ENCODE peak calls at places on chromosomes 4 and X, in ten cellular contexts. V is uterus, R is A549, H is spleen, Q is H54, X is testis, K is HepG2, Z is esophagus squamous epithelium, B is HCT116, Y is upper lobe of left lung. U is an unnamed sample.

GRCh38 chr4:106315476-106315967 is 487 bp downstream of the TBCK start:
- DNase-seq in V (no peak), R (peak; percentile 12), H (no peak), Q (peak; percentile 10), X (no peak), K (peak; percentile 39), Z (peak; percentile 5), B (no peak), Y (no peak), U (no peak)

GRCh38 chr4:118836763-118837507 is 1.0 kb upstream of the SEC24D start:
- DNase-seq in V (no peak), R (peak; percentile 4), H (no peak), Q (no peak), X (no peak), K (no peak), Z (no peak), B (no peak), Y (no peak), U (no peak)

GRCh38 chr4:38911257-38911656 is 43.7 kb downstream of the FAM114A1 start:
- DNase-seq in V (no peak), R (no peak), H (no peak), Q (no peak), X (no peak), K (no peak), Z (no peak), B (no peak), Y (no peak), U (no peak)

GRCh38 chr4:26074672-26075071 is 160.7 kb downstream of the SMIM20 start:
- DNase-seq in V (no peak), R (no peak), H (no peak), Q (no peak), X (no peak), K (no peak), Z (no peak), B (no peak), Y (peak; percentile 64), U (no peak)

GRCh38 chr4:152047451-152047850 is 286.6 kb upstream of the GATB start:
- DNase-seq in V (no peak), R (no peak), H (no peak), Q (no peak), X (no peak), K (no peak), Z (no peak), B (no peak), Y (no peak), U (no peak)

GRCh38 chr4:1487106-1487505 is 80.9 kb upstream of the NKX1-1 start:
- DNase-seq in V (no peak), R (no peak), H (no peak), Q (no peak), X (no peak), K (no peak), Z (no peak), B (no peak), Y (no peak), U (no peak)

GRCh38 chrX:143536176-143536575 is 18.9 kb upstream of the SPANXN3 start:
- DNase-seq in V (no peak), R (no peak), H (no peak), Q (no peak), X (no peak), K (no peak), Z (no peak), B (no peak), Y (no peak), U (no peak)

GRCh38 chr4:139887962-139888735 is 222.5 kb downstream of the MGST2 start:
- DNase-seq in V (no peak), R (no peak), H (no peak), Q (no peak), X (no peak), K (no peak), Z (no peak), B (no peak), Y (peak; percentile 75), U (no peak)

GRCh38 chrX:133838761-133839676 is 146.4 kb downstream of the GPC3 start:
- DNase-seq in V (no peak), R (peak; percentile 15), H (no peak), Q (no peak), X (peak; percentile 25), K (no peak), Z (no peak), B (peak; percentile 3), Y (no peak), U (no peak)

GRCh38 chr4:184889683-184890082 is 63.9 kb upstream of the ACSL1 start:
- DNase-seq in V (no peak), R (no peak), H (no peak), Q (no peak), X (no peak), K (no peak), Z (no peak), B (no peak), Y (peak; percentile 52), U (no peak)

GRCh38 chrX:37677765-37678164 is 7.8 kb upstream of the XK start:
- DNase-seq in V (no peak), R (no peak), H (no peak), Q (no peak), X (no peak), K (no peak), Z (no peak), B (no peak), Y (no peak), U (no peak)

GRCh38 chr4:31682796-31683195 is 962.6 kb downstream of the PCDH7 start:
- DNase-seq in V (no peak), R (no peak), H (no peak), Q (no peak), X (no peak), K (no peak), Z (no peak), B (no peak), Y (no peak), U (no peak)

GRCh38 chr4:74228691-74229640 is 71.0 kb downstream of the MTHFD2L start:
- DNase-seq in V (peak; percentile 33), R (peak; percentile 13), H (peak; percentile 88), Q (no peak), X (peak; percentile 88), K (peak; percentile 58), Z (peak; percentile 1), B (peak; percentile 72), Y (peak; percentile 76), U (peak; percentile 33)

GRCh38 chr4:153166971-153167501 is 37.2 kb upstream of the TRIM2 start:
- DNase-seq in V (no peak), R (no peak), H (no peak), Q (no peak), X (no peak), K (peak; percentile 38), Z (no peak), B (no peak), Y (no peak), U (no peak)

DNA sequence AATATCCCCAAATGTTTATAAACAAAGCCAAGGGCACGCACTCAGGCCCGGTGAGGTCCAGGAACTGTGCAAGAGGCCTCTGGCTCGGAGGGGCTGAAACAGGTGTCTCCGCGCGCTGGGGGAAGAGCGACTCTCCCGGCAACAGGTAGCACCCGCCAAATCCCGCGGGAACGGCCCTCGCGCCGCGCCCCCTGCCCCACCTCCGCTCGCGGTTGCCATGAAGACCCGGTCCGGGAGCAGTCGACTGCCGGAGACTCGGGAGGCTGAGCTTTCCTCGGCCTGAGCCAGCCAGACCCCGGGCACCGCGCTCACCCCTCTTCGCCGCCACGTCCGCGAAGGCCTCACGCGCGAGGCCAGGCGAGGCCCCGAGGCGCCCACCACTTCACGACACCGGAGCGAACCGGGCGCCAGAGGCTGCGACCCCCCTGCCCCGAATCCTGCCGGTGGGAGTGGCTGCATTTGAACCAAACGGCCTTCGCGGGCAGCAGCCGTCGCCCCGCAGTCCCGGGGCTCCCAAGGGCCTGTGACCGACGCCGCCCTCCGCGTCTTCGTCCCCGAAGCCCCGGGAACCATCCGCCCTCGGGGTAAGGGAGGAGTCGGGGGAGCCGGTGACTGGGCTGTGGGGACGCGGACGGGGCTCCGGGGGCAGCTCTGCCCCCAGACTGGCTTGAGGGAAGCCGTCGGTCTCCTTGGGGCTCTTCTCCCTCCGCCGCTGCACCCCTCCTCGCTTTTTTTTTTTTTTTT is at the start of gene NSUN7:
- DNase-seq in V (peak; percentile 25), R (peak; percentile 20), H (peak; percentile 88), Q (no peak), X (peak; percentile 84), K (no peak), Z (no peak), B (no peak), Y (peak; percentile 87), U (peak; percentile 59)
- TF ChIP-seq POLR2A in V (no peak), R (no peak), H (no peak), Q (no peak), X (no peak), K (no peak), Z (no peak), B (no peak), Y (peak; percentile 29), U (no peak)

GRCh38 chrX:101409043-101409442 is 1.0 kb downstream of the HNRNPH2 start:
- DNase-seq in V (no peak), R (no peak), H (no peak), Q (no peak), X (no peak), K (no peak), Z (no peak), B (no peak), Y (no peak), U (no peak)

GRCh38 chrX:101408530-101408836 is 461 bp downstream of the HNRNPH2 start:
- DNase-seq in V (no peak), R (no peak), H (no peak), Q (no peak), X (no peak), K (no peak), Z (no peak), B (no peak), Y (no peak), U (no peak)

GRCh38 chrX:101407167-101407747 is 468 bp downstream of the GLA start:
- DNase-seq in V (no peak), R (no peak), H (no peak), Q (no peak), X (no peak), K (no peak), Z (no peak), B (no peak), Y (no peak), U (no peak)

GRCh38 chrX:101410461-101410860 is 2.4 kb downstream of the HNRNPH2 start:
- DNase-seq in V (no peak), R (no peak), H (no peak), Q (no peak), X (no peak), K (no peak), Z (no peak), B (no peak), Y (no peak), U (no peak)

GRCh38 chrX:101407748-101408529 is at the start of the genes GLA and HNRNPH2:
- DNase-seq in V (peak; percentile 88), R (peak; percentile 83), H (peak; percentile 93), Q (peak; percentile 58), X (peak; percentile 96), K (peak; percentile 97), Z (peak; percentile 58), B (peak; percentile 96), Y (peak; percentile 94), U (peak; percentile 86)
- TF ChIP-seq POLR2A in V (peak; percentile 67), R (peak; percentile 82), H (peak; percentile 9), Q (peak; percentile 56), X (peak; percentile 77), K (peak; percentile 90), Z (peak; percentile 87), B (peak; percentile 63), Y (peak; percentile 81), U (peak; percentile 91)

GRCh38 chr4:126230244-126230643 is 915.5 kb downstream of the FAT4 start:
- DNase-seq in V (no peak), R (no peak), H (no peak), Q (no peak), X (no peak), K (no peak), Z (no peak), B (no peak), Y (no peak), U (no peak)
- TF ChIP-seq POLR2A in V (no peak), R (no peak), H (no peak), Q (no peak), X (no peak), K (no peak), Z (no peak), B (no peak), Y (no peak), U (no peak)

GRCh38 chrX:13688772-13689518 is at the start of gene RAB9A:
- DNase-seq in V (peak; percentile 94), R (peak; percentile 76), H (peak; percentile 94), Q (peak; percentile 20), X (peak; percentile 86), K (peak; percentile 33), Z (no peak), B (peak; percentile 38), Y (peak; percentile 90), U (peak; percentile 89)
- TF ChIP-seq POLR2A in V (peak; percentile 81), R (peak; percentile 94), H (no peak), Q (peak; percentile 92), X (no peak), K (peak; percentile 54), Z (peak; percentile 94), B (no peak), Y (peak; percentile 77), U (peak; percentile 88)

U was measured in ovary.